ENCODE peak calls at places on chromosomes 11 and 22, in six cellular contexts. Y, X, V, J, C and O are unnamed samples.

GRCh38 chr11:27204527-27204926 is 158.5 kb downstream of the CCDC34 start:
- DNase-seq in Y (no peak), X (no peak), V (no peak), J (no peak), C (peak; percentile 66), O (no peak)

GRCh38 chr11:30348035-30348434 is 25.1 kb downstream of the ARL14EP start:
- DNase-seq in Y (no peak), X (no peak), V (no peak), J (no peak), C (no peak), O (no peak)

GRCh38 chr11:10044618-10045017 is 249.4 kb downstream of the SBF2 start:
- DNase-seq in Y (no peak), X (no peak), V (no peak), J (no peak), C (no peak), O (no peak)

GRCh38 chr11:128484172-128484571 is 103.2 kb downstream of the ETS1 start:
- DNase-seq in Y (no peak), X (no peak), V (no peak), J (no peak), C (no peak), O (no peak)

GRCh38 chr11:130999992-131000770 is 83.9 kb upstream of the SNX19 start:
- DNase-seq in Y (peak; percentile 21), X (peak; percentile 38), V (no peak), J (peak; percentile 90), C (no peak), O (no peak)

GRCh38 chr11:115182282-115182952 is 321.8 kb downstream of the CADM1 start:
- DNase-seq in Y (no peak), X (no peak), V (no peak), J (no peak), C (no peak), O (no peak)

GRCh38 chr22:24823787-24824186 is 17.8 kb downstream of the SGSM1 start:
- DNase-seq in Y (no peak), X (no peak), V (no peak), J (no peak), C (no peak), O (no peak)

GRCh38 chr11:27735281-27735680 is 35.0 kb upstream of the BDNF start:
- DNase-seq in Y (no peak), X (no peak), V (no peak), J (no peak), C (no peak), O (no peak)

DNA sequence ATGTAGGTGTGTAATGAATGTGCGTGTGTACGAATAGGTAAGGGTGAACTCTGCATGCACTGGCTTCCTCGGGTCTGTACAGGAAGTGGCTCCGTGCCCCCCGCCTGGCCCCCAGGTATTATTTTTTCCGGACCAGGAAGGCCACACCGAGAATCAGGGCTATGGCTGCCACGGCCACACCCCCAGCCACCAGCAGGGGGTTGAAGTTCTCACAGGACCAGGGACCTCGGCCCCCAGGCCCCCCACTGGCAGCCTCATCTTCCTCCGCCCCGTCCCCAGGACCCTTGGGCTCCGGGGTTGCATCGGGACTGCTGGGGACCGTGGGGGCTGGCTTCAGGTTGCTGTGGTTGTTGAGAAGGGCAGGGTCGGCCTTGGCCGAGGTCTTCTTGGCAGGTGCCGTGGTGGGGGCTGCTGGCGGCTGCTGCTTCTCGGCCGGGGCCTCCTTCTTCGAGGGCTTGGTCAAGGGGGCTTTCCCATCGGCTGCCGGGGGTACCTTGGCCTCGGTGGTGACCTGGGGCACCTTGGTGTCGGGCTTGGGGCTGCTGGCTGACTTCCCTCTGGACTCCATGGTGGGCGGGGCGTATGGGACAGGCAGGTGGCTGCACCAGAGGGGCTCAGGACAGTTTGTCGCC is 1.8 kb downstream of the CEND1 start:
- DNase-seq in Y (no peak), X (no peak), V (no peak), J (no peak), C (no peak), O (no peak)
- TF ChIP-seq CTCF in Y (no peak), X (no peak), V (no peak), J (no peak), C (no peak), O (peak; percentile 46)

GRCh38 chr11:77100166-77101042 is 2.2 kb upstream of the OMP start:
- DNase-seq in Y (no peak), X (no peak), V (peak; percentile 50), J (no peak), C (no peak), O (no peak)

GRCh38 chr11:77104727-77105126 is 2.1 kb downstream of the OMP start:
- DNase-seq in Y (no peak), X (no peak), V (no peak), J (no peak), C (no peak), O (no peak)

GRCh38 chr11:77103319-77103718 is 679 bp downstream of the OMP start:
- DNase-seq in Y (no peak), X (no peak), V (no peak), J (no peak), C (no peak), O (no peak)

GRCh38 chr11:77102246-77103210 is at the start of gene OMP:
- DNase-seq in Y (no peak), X (no peak), V (peak; percentile 60), J (no peak), C (no peak), O (no peak)

GRCh38 chr11:77101043-77101537 is 1.6 kb upstream of the OMP start:
- DNase-seq in Y (no peak), X (peak; percentile 56), V (peak; percentile 7), J (no peak), C (no peak), O (no peak)
- TF ChIP-seq CTCF in Y (peak; percentile 71), X (peak; percentile 48), V (peak; percentile 25), J (peak; percentile 66), C (peak; percentile 24), O (peak; percentile 65)

DNA sequence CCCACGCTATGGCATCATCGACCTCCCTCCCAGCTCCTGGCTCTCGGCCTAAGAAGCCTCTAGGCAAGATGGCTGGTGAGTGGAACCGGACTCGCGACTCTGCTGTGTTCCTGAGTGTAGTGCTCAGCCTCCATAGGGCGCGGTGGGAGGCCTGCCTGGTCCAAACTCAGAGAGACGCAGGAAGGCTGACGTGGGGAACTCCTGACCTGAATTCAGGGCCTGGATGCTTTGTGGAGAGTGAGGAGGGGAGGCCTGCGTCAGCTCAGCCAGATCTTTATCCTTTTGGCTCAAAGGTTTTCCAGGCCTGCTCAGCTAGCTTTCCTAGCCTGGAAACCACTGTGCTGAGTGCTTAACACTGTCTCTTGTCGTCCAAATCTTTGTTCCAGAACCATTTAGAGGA is 8.0 kb downstream of the TIRAP start:
- DNase-seq in Y (no peak), X (no peak), V (no peak), J (no peak), C (no peak), O (no peak)
- TF ChIP-seq CTCF in Y (no peak), X (no peak), V (no peak), J (no peak), C (no peak), O (no peak)

GRCh38 chr11:126791446-126791845 is 209.1 kb downstream of the KIRREL3 start:
- DNase-seq in Y (no peak), X (no peak), V (no peak), J (no peak), C (no peak), O (no peak)

GRCh38 chr11:126791991-126792390 is 208.6 kb downstream of the KIRREL3 start:
- DNase-seq in Y (no peak), X (no peak), V (no peak), J (no peak), C (no peak), O (no peak)

GRCh38 chr11:126793596-126793995 is 207.0 kb downstream of the KIRREL3 start:
- DNase-seq in Y (no peak), X (no peak), V (no peak), J (no peak), C (no peak), O (no peak)

DNA sequence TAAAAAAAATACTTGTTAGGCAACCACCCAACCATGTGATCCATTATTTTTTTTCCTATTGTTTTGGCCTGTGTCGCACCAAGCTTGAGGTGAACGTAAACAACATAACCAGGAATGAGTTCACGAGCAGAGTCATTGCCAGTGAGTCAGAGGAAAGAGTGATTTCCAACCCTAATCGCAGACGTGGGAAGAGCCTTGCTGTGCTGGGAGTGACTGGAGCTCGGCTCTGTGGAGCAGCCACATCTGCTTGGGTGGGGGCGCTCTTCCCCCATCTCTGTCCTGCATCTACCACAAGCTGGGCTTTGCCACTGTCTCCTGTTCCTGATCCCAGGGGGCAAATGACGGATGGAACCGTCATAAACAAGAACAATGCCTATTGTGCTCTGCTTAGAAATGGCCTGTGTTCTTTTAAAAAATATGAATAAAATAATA is 210.0 kb downstream of the KIRREL3 start:
- DNase-seq in Y (peak; percentile 7), X (no peak), V (no peak), J (peak; percentile 61), C (no peak), O (no peak)
- TF ChIP-seq CTCF in Y (no peak), X (peak; percentile 23), V (no peak), J (peak; percentile 18), C (no peak), O (no peak)

DNA sequence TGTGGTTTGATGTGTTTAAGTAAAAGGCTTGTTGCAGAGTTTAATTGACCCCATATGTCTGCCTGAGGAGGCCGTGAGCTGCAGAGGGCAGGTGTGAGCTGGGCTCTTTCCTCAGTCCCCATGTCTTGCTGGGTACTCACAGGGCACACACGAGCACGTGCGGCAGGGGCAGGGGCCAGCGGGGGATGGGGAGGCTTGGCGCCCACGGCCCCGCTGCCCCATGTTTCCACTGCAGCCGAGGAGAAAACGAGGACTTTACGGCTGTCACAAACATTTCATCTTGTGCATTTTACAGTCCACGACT is 24.7 kb upstream of the CCDC188 start:
- DNase-seq in Y (no peak), X (no peak), V (no peak), J (peak; percentile 56), C (no peak), O (no peak)
- TF ChIP-seq CTCF in Y (no peak), X (no peak), V (no peak), J (peak; percentile 28), C (no peak), O (no peak)

DNA sequence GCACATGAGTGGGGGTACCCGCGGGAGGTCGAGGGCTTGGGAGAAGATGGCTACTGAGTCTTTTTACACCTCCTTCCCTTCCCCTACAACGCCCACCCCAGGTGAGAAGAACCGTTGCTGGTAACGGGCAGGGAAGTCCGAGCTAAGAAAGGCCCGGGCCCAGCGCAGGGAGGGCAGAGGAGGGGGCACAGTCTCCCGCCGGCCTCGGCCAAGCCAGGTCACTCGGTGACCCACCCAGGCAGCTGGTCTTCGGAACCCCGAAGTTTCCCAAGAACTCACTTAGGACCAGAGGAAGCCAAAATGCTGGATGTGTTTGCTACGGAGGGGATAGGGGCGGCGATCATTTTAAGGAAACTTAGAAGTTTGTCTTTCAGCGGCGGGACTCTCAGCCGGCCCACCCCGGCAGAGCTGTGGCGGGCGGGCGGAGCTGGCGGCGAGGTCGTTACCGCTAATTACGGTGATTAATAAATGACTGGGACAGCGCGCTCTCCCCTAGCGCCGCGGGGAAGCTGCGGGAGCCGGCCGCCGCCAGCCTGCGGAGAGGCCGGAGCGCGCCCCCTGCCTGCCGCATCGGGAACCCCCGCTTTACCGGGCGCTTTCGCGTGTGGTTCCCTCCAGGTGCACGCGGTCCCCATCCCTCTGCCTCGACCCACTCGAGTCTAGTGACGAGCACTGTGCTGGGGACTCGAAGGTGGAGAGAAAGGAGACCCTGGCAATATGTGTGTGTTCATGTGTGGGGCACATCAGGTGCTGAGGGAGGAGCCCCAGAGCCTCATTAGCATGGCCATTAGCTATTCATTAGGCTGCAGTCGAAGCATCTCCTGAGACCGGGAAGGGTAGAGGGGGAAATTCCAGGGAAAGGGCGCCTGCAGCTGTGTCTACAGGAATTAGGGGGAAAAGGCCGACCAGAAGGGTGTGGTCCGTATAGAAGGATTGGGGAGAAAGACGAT is 945 bp downstream of the ROBO3 start:
- DNase-seq in Y (no peak), X (peak; percentile 64), V (no peak), J (no peak), C (peak; percentile 47), O (no peak)
- TF ChIP-seq CTCF in Y (no peak), X (peak; percentile 61), V (peak; percentile 85), J (peak; percentile 86), C (peak; percentile 85), O (peak; percentile 93)

GRCh38 chr11:116533186-116533825 is 239.5 kb downstream of the BUD13 start:
- DNase-seq in Y (no peak), X (no peak), V (peak; percentile 34), J (no peak), C (no peak), O (no peak)
- TF ChIP-seq CTCF in Y (no peak), X (no peak), V (no peak), J (no peak), C (no peak), O (peak; percentile 63)